ENCODE peak calls at places on chromosomes 11 and 22, in ten cellular contexts. X, Z, F, D, M, K, E, N, U and Y are unnamed samples.

GRCh38 chr11:130816941-130817607 is 99.2 kb downstream of the SNX19 start:
- DNase-seq in K (no peak), Z (no peak), U (no peak), M (no peak), E (no peak), X (no peak), D (no peak), N (no peak), F (no peak), Y (no peak)

GRCh38 chr11:767238-767637 is 10.0 kb downstream of the GATD1 start:
- DNase-seq in U (no peak), M (no peak), D (no peak), K (no peak), E (no peak), F (no peak), N (no peak), Z (no peak), X (no peak), Y (no peak)

GRCh38 chr22:17919276-17920144 is 104.9 kb downstream of the MICAL3 start:
- DNase-seq in F (no peak), X (peak; percentile 46), U (no peak), E (no peak), Z (no peak), M (no peak), N (no peak), K (no peak), D (no peak), Y (no peak)

GRCh38 chr22:49826603-49827306 is 918 bp downstream of the BRD1 start:
- DNase-seq in U (no peak), Z (no peak), N (peak; percentile 83), D (no peak), E (peak; percentile 32), K (peak; percentile 41), M (no peak), X (no peak), F (peak; percentile 54), Y (peak; percentile 23)

GRCh38 chr22:49934144-49934890 is 15.9 kb downstream of the CRELD2 start:
- DNase-seq in K (no peak), F (peak; percentile 30), D (no peak), M (no peak), U (peak; percentile 17), Z (no peak), X (no peak), E (no peak), N (peak; percentile 90), Y (peak; percentile 41)

GRCh38 chr22:19932367-19933206 is 9.0 kb upstream of the COMT start:
- DNase-seq in X (no peak), E (no peak), D (no peak), U (no peak), K (no peak), N (no peak), M (no peak), Z (no peak), F (no peak), Y (no peak)

GRCh38 chr11:1340111-1340510 is 30.7 kb upstream of the TOLLIP start:
- DNase-seq in U (no peak), E (no peak), N (no peak), X (no peak), Z (no peak), F (no peak), K (no peak), D (no peak), M (no peak), Y (no peak)

GRCh38 chr11:103968685-103969084 is 67.8 kb upstream of the DDI1 start:
- DNase-seq in X (no peak), N (no peak), F (no peak), E (no peak), U (no peak), K (no peak), D (no peak), Z (no peak), M (no peak), Y (no peak)

GRCh38 chr11:75768909-75769771 is 562 bp downstream of the DGAT2 start:
- DNase-seq in N (no peak), E (no peak), M (no peak), D (no peak), X (no peak), U (no peak), F (peak; percentile 3), K (no peak), Z (no peak), Y (no peak)

GRCh38 chr22:41361716-41362310 is 19.9 kb upstream of the TEF start:
- DNase-seq in F (no peak), D (no peak), K (no peak), U (no peak), X (no peak), M (no peak), N (no peak), E (no peak), Z (no peak), Y (no peak)

GRCh38 chr11:40099391-40100169 is 1359.9 kb downstream of the LRRC4C start:
- DNase-seq in K (no peak), D (no peak), U (no peak), F (no peak), X (no peak), E (no peak), M (no peak), Z (no peak), N (no peak), Y (no peak)

GRCh38 chr11:61907282-61907681 is 10.1 kb downstream of the RAB3IL1 start:
- DNase-seq in D (no peak), E (no peak), X (no peak), M (no peak), Z (no peak), U (no peak), F (no peak), N (peak; percentile 54), K (no peak), Y (no peak)

GRCh38 chr11:108732395-108732794 is 67.5 kb downstream of the DDX10 start:
- DNase-seq in N (no peak), U (no peak), F (no peak), X (no peak), E (no peak), D (no peak), M (no peak), Z (no peak), K (no peak), Y (no peak)

GRCh38 chr11:11989774-11990744 is 18.4 kb downstream of the DKK3 start:
- DNase-seq in Z (no peak), X (no peak), D (no peak), M (no peak), F (no peak), U (no peak), E (no peak), N (no peak), K (no peak), Y (no peak)

GRCh38 chr11:35160902-35161585 is 22.1 kb downstream of the CD44 start:
- DNase-seq in X (peak; percentile 96), E (no peak), U (no peak), Z (no peak), F (no peak), M (no peak), N (no peak), D (no peak), K (no peak), Y (no peak)

GRCh38 chr11:85844439-85845051 is 10.6 kb upstream of the CCDC83 start:
- DNase-seq in Z (no peak), F (no peak), E (no peak), D (no peak), X (no peak), K (no peak), U (no peak), M (no peak), N (no peak), Y (no peak)

GRCh38 chr11:27357250-27357649 is 5.8 kb downstream of the CCDC34 start:
- DNase-seq in E (no peak), U (no peak), Z (no peak), F (no peak), X (no peak), N (no peak), D (no peak), M (no peak), K (no peak), Y (no peak)

GRCh38 chr11:109644158-109644557 is 222.2 kb downstream of the C11orf87 start:
- DNase-seq in X (peak; percentile 71), Z (no peak), F (no peak), D (no peak), K (no peak), N (no peak), U (peak; percentile 85), E (peak; percentile 11), M (no peak), Y (no peak)

GRCh38 chr11:12439615-12440014 is 62.2 kb downstream of the PARVA start:
- DNase-seq in D (no peak), M (no peak), U (no peak), Z (no peak), K (no peak), N (no peak), X (no peak), F (no peak), E (no peak), Y (no peak)

GRCh38 chr11:61787928-61788491 is 4.4 kb downstream of the TMEM258 start:
- DNase-seq in X (no peak), U (peak; percentile 38), K (peak; percentile 53), N (peak; percentile 23), D (no peak), E (peak; percentile 50), M (no peak), Z (peak; percentile 74), F (no peak), Y (no peak)

GRCh38 chr11:15976433-15977045 is 379.8 kb downstream of the SOX6 start:
- DNase-seq in D (no peak), X (no peak), Z (no peak), U (no peak), N (no peak), F (no peak), E (no peak), K (no peak), M (no peak), Y (no peak)

GRCh38 chr11:120337133-120337895 is 1.1 kb downstream of the ARHGEF12 start:
- DNase-seq in F (no peak), N (no peak), X (no peak), M (no peak), K (peak; percentile 28), U (no peak), E (no peak), Z (no peak), D (no peak), Y (no peak)

GRCh38 chr11:118609380-118610219 is 2.2 kb downstream of the PHLDB1 start:
- DNase-seq in U (no peak), N (peak; percentile 69), X (no peak), E (no peak), F (peak; percentile 36), M (no peak), Z (no peak), D (no peak), K (peak; percentile 34), Y (no peak)

GRCh38 chr11:108912587-108912986 is 247.7 kb downstream of the DDX10 start:
- DNase-seq in Z (no peak), E (no peak), D (no peak), F (no peak), U (no peak), N (no peak), X (no peak), K (no peak), M (no peak), Y (no peak)

GRCh38 chr22:33553493-33553892 is 366.8 kb downstream of the LARGE1 start:
- DNase-seq in F (no peak), N (no peak), D (no peak), U (no peak), K (no peak), Z (no peak), X (no peak), M (no peak), E (no peak), Y (no peak)

GRCh38 chr11:69014084-69014935 is 1.3 kb upstream of the MRGPRF start:
- DNase-seq in E (no peak), K (no peak), M (peak; percentile 57), Z (no peak), F (no peak), X (peak; percentile 41), N (peak; percentile 85), D (no peak), U (no peak), Y (no peak)

GRCh38 chr11:128733440-128734115 is 39.7 kb downstream of the FLI1 start:
- DNase-seq in E (no peak), X (no peak), M (no peak), F (peak; percentile 25), N (no peak), K (no peak), Z (no peak), D (no peak), U (no peak), Y (no peak)

GRCh38 chr11:75100314-75100713 is 3.6 kb upstream of the OR2AT4 start:
- DNase-seq in Z (no peak), X (no peak), M (no peak), D (no peak), F (no peak), E (no peak), N (no peak), K (no peak), U (no peak), Y (no peak)